ENCODE peak calls at places on chromosomes 1 and 21, in ten cellular contexts. V, Y, D, U, C, Z, K, P, N and J are unnamed samples.

GRCh38 chr1:89005286-89006151 is 13.1 kb upstream of the KYAT3 start:
- DNase-seq in K (no peak), Z (no peak), N (no peak), V (no peak), Y (no peak), D (no peak), U (no peak), C (no peak), P (peak), J (no peak)

GRCh38 chr1:209491496-209491895 is 92.0 kb upstream of the CAMK1G start:
- DNase-seq in Z (no peak), P (no peak), C (no peak), N (no peak), V (no peak), D (no peak), Y (no peak), U (no peak), K (no peak), J (no peak)

GRCh38 chr1:177209357-177209756 is 38.6 kb downstream of the BRINP2 start:
- DNase-seq in V (peak), Y (peak), Z (peak), D (peak), P (peak), N (peak), U (no peak), K (no peak), C (peak), J (no peak)

GRCh38 chr1:25642710-25643109 is 26.1 kb downstream of the MAN1C1 start:
- DNase-seq in D (no peak), U (peak), C (no peak), P (peak), K (peak), N (no peak), V (no peak), Y (no peak), Z (peak), J (peak)

GRCh38 chr1:77245724-77246294 is 26.6 kb upstream of the PIGK start:
- DNase-seq in P (no peak), V (no peak), K (no peak), D (no peak), Y (no peak), N (no peak), Z (no peak), U (no peak), C (no peak), J (no peak)

GRCh38 chr21:34801519-34802132 is 132.8 kb downstream of the CLIC6 start:
- DNase-seq in K (no peak), V (peak), Z (no peak), C (no peak), U (peak), N (no peak), Y (no peak), D (no peak), P (no peak), J (peak)

GRCh38 chr1:153617677-153618076 is 1.6 kb upstream of the S100A14 start:
- DNase-seq in Y (no peak), K (no peak), D (no peak), P (peak), V (peak), C (peak), Z (no peak), N (peak), U (no peak), J (peak)

GRCh38 chr1:24486296-24487065 is 16.2 kb upstream of the RCAN3 start:
- DNase-seq in U (no peak), K (peak), V (no peak), P (no peak), C (no peak), N (no peak), D (no peak), Y (no peak), Z (no peak), J (no peak)

GRCh38 chr1:172332230-172332629 is 88.3 kb upstream of the C1orf105 start:
- DNase-seq in Y (no peak), P (no peak), V (no peak), Z (no peak), K (no peak), D (no peak), C (no peak), N (no peak), U (no peak), J (no peak)